ENCODE peak calls at places on chromosomes 5 and 9, in five cellular contexts. G, Z, W, P and T are unnamed samples.

GRCh38 chr9:114159562-114160145 is 4.3 kb downstream of the COL27A1 start:
- DNase-seq in W (no peak), P (no peak), G (no peak), Z (no peak), T (no peak)

GRCh38 chr5:14721990-14722656 is 57.6 kb downstream of the OTULIN start:
- DNase-seq in P (no peak), W (no peak), G (no peak), Z (no peak), T (no peak)

GRCh38 chr5:460413-460700 is 17.4 kb downstream of the EXOC3 start:
- DNase-seq in P (no peak), Z (no peak), W (no peak), G (no peak), T (no peak)

GRCh38 chr5:151562019-151562707 is 29.0 kb downstream of the FAT2 start:
- DNase-seq in W (no peak), P (no peak), G (no peak), Z (no peak), T (no peak)

GRCh38 chr5:50807661-50808060 is 141.2 kb downstream of the PARP8 start:
- DNase-seq in W (no peak), P (peak), G (no peak), Z (no peak), T (no peak)

GRCh38 chr5:16957305-16958165 is 21.4 kb upstream of the MYO10 start:
- DNase-seq in G (no peak), Z (no peak), W (no peak), P (peak), T (no peak)

GRCh38 chr9:86573886-86574285 is 219.7 kb upstream of the TUT7 start:
- DNase-seq in Z (no peak), P (no peak), W (no peak), G (no peak), T (no peak)

GRCh38 chr9:125374443-125375309 is 113.0 kb downstream of the GAPVD1 start:
- DNase-seq in Z (peak), W (peak), P (peak), G (peak), T (peak)

GRCh38 chr9:69985971-69986370 is 57.7 kb upstream of the MAMDC2 start:
- DNase-seq in P (no peak), W (no peak), G (no peak), Z (no peak), T (no peak)

GRCh38 chr5:40736103-40736875 is 19.5 kb downstream of the TTC33 start:
- DNase-seq in P (peak), G (no peak), W (peak), Z (no peak), T (no peak)

GRCh38 chr5:127298623-127299022 is 8.0 kb downstream of the MEGF10 start:
- DNase-seq in W (no peak), Z (no peak), P (no peak), G (no peak), T (no peak)

GRCh38 chr5:41264019-41264418 is 50.7 kb upstream of the C6 start:
- DNase-seq in P (peak), W (no peak), Z (no peak), G (no peak), T (no peak)

GRCh38 chr5:69268899-69269298 is 34.2 kb downstream of the CDK7 start:
- DNase-seq in G (no peak), P (no peak), Z (no peak), W (no peak), T (no peak)

GRCh38 chr9:134494905-134495304 is 146.7 kb upstream of the COL5A1 start:
- DNase-seq in G (no peak), W (no peak), Z (no peak), P (no peak), T (no peak)

GRCh38 chr9:10875752-10876151 is 262.9 kb upstream of the PTPRD start:
- DNase-seq in Z (no peak), W (no peak), G (no peak), P (peak), T (no peak)

GRCh38 chr5:77230727-77231469 is 20.4 kb downstream of the PDE8B start:
- DNase-seq in P (peak), W (no peak), G (no peak), Z (no peak), T (no peak)

GRCh38 chr5:28542968-28543367 is 1504.6 kb upstream of the CDH9 start:
- DNase-seq in Z (no peak), P (peak), W (peak), G (no peak), T (no peak)

GRCh38 chr9:86700601-86701000 is 246.7 kb downstream of the GAS1 start:
- DNase-seq in G (no peak), W (no peak), P (peak), Z (no peak), T (no peak)

GRCh38 chr5:177098103-177098771 is 11.5 kb downstream of the FGFR4 start:
- DNase-seq in Z (no peak), W (no peak), P (no peak), G (no peak), T (no peak)

GRCh38 chr5:53766683-53767082 is 206.2 kb downstream of the NDUFS4 start:
- DNase-seq in W (no peak), G (no peak), Z (no peak), P (no peak), T (no peak)

GRCh38 chr5:177220576-177220975 is 82.9 kb downstream of the RAB24 start:
- DNase-seq in Z (no peak), W (no peak), G (no peak), P (no peak), T (no peak)

DNA sequence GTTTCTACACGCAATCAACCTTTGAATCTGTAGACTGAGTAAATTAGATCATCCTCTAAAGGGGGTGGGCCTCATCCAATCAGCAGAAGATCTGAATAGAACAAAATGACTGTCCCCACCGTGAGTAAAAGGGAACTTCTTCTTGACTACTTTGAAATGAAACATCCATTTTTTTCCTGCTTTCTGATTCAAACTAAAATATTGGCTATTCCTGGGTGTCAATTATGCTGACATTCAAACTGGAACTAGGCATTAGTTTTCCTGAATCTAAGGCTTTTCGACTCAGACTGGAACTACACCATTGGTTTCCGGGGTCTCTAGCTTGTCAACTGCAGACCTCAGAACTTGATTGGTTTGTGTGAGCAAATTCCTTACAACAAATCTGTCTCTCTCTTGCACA is 772.2 kb upstream of the CDH10 start:
- DNase-seq in P (no peak), W (no peak), Z (no peak), G (no peak), T (no peak)
- TF ChIP-seq CTCF in P (no peak), W (no peak), Z (no peak), G (no peak), T (no peak)

GRCh38 chr5:158496624-158497023 is 603.1 kb downstream of the EBF1 start:
- DNase-seq in P (no peak), W (no peak), G (no peak), Z (no peak), T (no peak)

GRCh38 chr5:158498959-158499679 is 600.6 kb downstream of the EBF1 start:
- DNase-seq in Z (no peak), W (no peak), G (no peak), P (no peak), T (no peak)

GRCh38 chr5:158499680-158499998 is 600.1 kb downstream of the EBF1 start:
- DNase-seq in W (no peak), P (no peak), G (no peak), Z (no peak), T (no peak)

GRCh38 chr5:158502686-158503085 is 597.0 kb downstream of the EBF1 start:
- DNase-seq in Z (no peak), P (no peak), G (peak), W (no peak), T (no peak)

DNA sequence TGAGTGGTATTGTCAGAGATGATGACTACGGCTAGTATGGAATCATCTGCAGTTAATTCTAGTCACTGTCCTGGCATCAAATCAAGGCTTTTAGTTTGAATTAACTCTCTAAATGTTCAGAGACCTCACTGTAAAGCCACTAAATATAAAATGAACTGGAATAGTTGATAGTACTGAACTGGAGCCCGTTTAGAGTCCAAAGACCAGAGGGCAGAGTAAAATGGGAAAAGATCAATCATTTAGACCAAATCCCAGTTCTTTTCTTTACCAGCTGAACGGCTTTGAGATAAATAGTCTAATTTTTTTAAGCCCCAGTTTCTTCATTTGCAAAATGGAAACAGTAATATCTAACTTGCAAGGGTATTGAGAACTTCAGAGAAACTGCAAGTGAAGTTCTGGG is 599.7 kb downstream of the EBF1 start:
- DNase-seq in G (no peak), Z (no peak), W (no peak), P (no peak), T (no peak)
- TF ChIP-seq CTCF in G (no peak), Z (no peak), W (no peak), P (no peak), T (no peak)

DNA sequence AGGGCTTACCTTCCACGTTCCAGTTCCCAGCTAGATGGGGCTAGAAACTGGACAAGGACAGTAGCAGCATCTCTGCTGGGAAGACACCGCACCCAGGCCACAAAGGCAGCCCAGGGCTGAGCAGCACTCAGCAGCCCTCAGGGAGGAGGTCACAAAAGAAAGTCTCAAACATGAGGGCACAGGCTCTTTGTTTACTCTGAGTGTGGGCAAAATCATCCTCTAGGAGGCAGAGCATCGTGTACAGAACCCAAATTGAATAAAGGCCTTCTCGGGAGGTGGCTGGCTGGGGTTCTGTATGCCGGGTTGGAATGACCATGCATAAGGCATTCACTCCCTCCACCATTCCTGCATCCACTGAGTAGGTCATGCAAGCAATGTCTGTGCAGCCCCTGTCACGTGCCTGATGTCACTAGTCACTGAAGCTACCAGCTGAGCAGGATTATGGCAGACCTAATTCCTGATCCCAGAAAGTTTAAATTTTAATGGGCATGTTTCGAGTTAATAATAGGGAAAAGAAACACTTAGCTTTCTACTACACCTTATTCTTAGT is 412.8 kb downstream of the SPOCK1 start:
- DNase-seq in Z (no peak), W (no peak), G (no peak), P (no peak), T (no peak)
- TF ChIP-seq CTCF in Z (no peak), W (no peak), G (no peak), P (no peak), T (no peak)

DNA sequence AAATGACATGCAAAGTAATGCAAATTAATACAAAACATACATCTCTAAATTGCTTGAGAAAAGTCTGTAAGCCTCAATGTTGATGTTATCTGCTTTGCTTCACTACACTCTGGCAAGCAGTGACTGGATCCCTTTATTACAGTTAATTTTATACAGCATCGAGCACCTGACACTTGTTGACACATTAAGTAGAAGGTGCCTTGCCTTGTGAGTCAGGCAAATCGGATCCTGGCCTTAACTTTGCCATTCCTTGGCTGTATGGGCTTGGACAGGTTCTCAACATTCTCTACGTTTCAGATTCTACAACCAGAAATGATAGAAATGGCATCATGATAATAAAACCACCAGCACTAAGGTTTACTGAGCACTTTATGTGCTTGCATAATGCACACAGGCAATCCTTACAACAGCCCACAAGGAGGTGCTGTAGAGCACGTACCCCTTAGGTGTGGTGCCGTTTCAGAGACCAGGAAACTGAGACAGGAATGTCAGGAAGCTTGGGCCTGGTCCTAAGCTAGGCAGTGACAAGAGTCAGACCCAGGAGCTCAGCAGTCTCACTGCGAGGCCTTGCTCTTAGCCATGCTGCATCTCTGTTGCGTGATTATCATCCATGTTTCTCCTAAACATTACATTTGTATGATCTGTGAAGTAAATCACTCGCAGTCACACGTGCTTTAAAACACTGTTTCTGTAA is 2.6 kb downstream of the GCNT4 start:
- DNase-seq in Z (peak), W (peak), P (peak), G (no peak), T (peak)
- TF ChIP-seq CTCF in Z (peak), W (peak), P (peak), G (peak), T (peak)

GRCh38 chr9:9212963-9213362 is 1399.8 kb downstream of the PTPRD start:
- DNase-seq in Z (no peak), G (no peak), W (no peak), P (no peak), T (no peak)
- TF ChIP-seq CTCF in Z (no peak), G (no peak), W (no peak), P (no peak), T (no peak)

GRCh38 chr5:158824167-158824882 is 275.4 kb downstream of the EBF1 start:
- DNase-seq in W (no peak), P (no peak), G (no peak), Z (no peak), T (no peak)
- TF ChIP-seq CTCF in W (no peak), P (no peak), G (no peak), Z (no peak), T (no peak)

GRCh38 chr9:94554439-94555331 is at the start of gene PCAT7:
- DNase-seq in W (peak), P (peak), G (no peak), Z (no peak), T (peak)
- TF ChIP-seq CTCF in W (peak), P (peak), G (no peak), Z (no peak), T (peak)